ENCODE peak calls at places on chromosomes 1 and 21, in six cellular contexts. G is keratinocyte, O is left ventricle myocardium inferior, Q is tibial artery, Y is endodermal cell, S is mammary epithelial cell. F is an unnamed sample.

GRCh38 chr1:171455967-171456366 is 29.4 kb upstream of the PRRC2C start:
- DNase-seq in G (no peak), S (no peak), Y (no peak), Q (no peak), O (no peak), F (no peak)

GRCh38 chr1:201826830-201827229 is 2.1 kb upstream of the IPO9 start:
- DNase-seq in O (no peak), Q (no peak), Y (peak; percentile 51), S (peak; percentile 14), G (no peak), F (peak; percentile 56)

GRCh38 chr21:37636152-37636860 is 269.7 kb downstream of the DYRK1A start:
- DNase-seq in Y (no peak), O (no peak), S (peak; percentile 80), G (no peak), Q (no peak), F (no peak)

GRCh38 chr1:232335261-232335660 is 294.7 kb downstream of the SIPA1L2 start:
- DNase-seq in Y (no peak), S (no peak), G (no peak), O (no peak), Q (no peak), F (no peak)

GRCh38 chr1:246114369-246114768 is 392.7 kb downstream of the SMYD3 start:
- DNase-seq in G (no peak), S (no peak), Q (no peak), Y (peak; percentile 58), O (no peak), F (no peak)

GRCh38 chr1:153805042-153805745 is 30.0 kb downstream of the SLC27A3 start:
- DNase-seq in O (no peak), Y (no peak), G (peak; percentile 33), S (peak; percentile 93), Q (peak; percentile 75), F (no peak)

GRCh38 chr21:37965088-37965805 is 49.0 kb upstream of the KCNJ6 start:
- DNase-seq in S (no peak), Q (no peak), O (no peak), Y (no peak), G (no peak), F (peak; percentile 26)

GRCh38 chr1:66564250-66564649 is 30.3 kb downstream of the SGIP1 start:
- DNase-seq in G (peak; percentile 95), O (no peak), Y (no peak), S (peak; percentile 95), Q (no peak), F (no peak)

GRCh38 chr1:19169642-19170041 is 40.4 kb downstream of the UBR4 start:
- DNase-seq in O (no peak), Y (no peak), G (no peak), S (no peak), Q (no peak), F (no peak)

GRCh38 chr1:94746635-94747525 is 73.3 kb upstream of the SLC44A3 start:
- DNase-seq in O (no peak), Q (peak; percentile 77), G (no peak), Y (no peak), S (no peak), F (no peak)

GRCh38 chr1:218711021-218711420 is 365.9 kb downstream of the TGFB2 start:
- DNase-seq in O (no peak), S (peak; percentile 31), Y (no peak), G (no peak), Q (no peak), F (no peak)

GRCh38 chr1:6245869-6246496 is 2.0 kb downstream of the HES3 start:
- DNase-seq in Q (no peak), O (no peak), S (peak; percentile 15), G (no peak), Y (peak; percentile 97), F (peak; percentile 99)

GRCh38 chr1:145545055-145545454 is 62.7 kb upstream of the GPR89A start:
- DNase-seq in S (no peak), O (no peak), Q (no peak), G (no peak), Y (no peak), F (no peak)

GRCh38 chr1:241485554-241485992 is 34.0 kb downstream of the FH start:
- DNase-seq in Q (no peak), S (peak; percentile 2), Y (peak; percentile 56), G (no peak), O (no peak), F (peak; percentile 25)

GRCh38 chr21:36927718-36928117 is 38.8 kb downstream of the HLCS start:
- DNase-seq in Q (peak; percentile 83), O (peak; percentile 77), Y (peak; percentile 95), S (peak; percentile 60), G (peak; percentile 56), F (peak; percentile 87)

GRCh38 chr21:42341776-42342542 is 8.8 kb downstream of the TFF2 start:
- DNase-seq in Y (peak; percentile 35), Q (no peak), G (no peak), S (no peak), O (no peak), F (no peak)

GRCh38 chr1:50667272-50667671 is 244.0 kb upstream of the DMRTA2 start:
- DNase-seq in Q (no peak), G (no peak), O (no peak), S (no peak), Y (no peak), F (no peak)

GRCh38 chr1:18109058-18109755 is 1.6 kb downstream of the IGSF21 start:
- DNase-seq in G (no peak), O (no peak), Y (peak; percentile 76), S (no peak), Q (no peak), F (peak; percentile 82)

GRCh38 chr21:38839683-38840286 is 34.1 kb downstream of the ETS2 start:
- DNase-seq in Q (no peak), G (no peak), S (peak; percentile 97), O (no peak), Y (no peak), F (no peak)

GRCh38 chr21:43269461-43269860 is 100.7 kb downstream of the CRYAA start:
- DNase-seq in S (no peak), G (no peak), Q (no peak), O (peak; percentile 6), Y (peak; percentile 81), F (peak; percentile 94)

GRCh38 chr21:14879458-14879857 is 185.3 kb downstream of the NRIP1 start:
- DNase-seq in S (no peak), Y (no peak), O (no peak), Q (no peak), G (no peak), F (no peak)

GRCh38 chr1:203475012-203475981 is at the start of gene PRELP:
- DNase-seq in S (peak; percentile 43), Q (peak; percentile 88), Y (peak; percentile 90), O (peak; percentile 42), G (peak; percentile 19), F (peak; percentile 91)

GRCh38 chr21:32256873-32257620 is 21.8 kb downstream of the MIS18A start:
- DNase-seq in Q (peak; percentile 92), Y (peak; percentile 31), G (no peak), S (peak; percentile 80), O (peak; percentile 54), F (no peak)

GRCh38 chr1:22327411-22327810 is 124.2 kb upstream of the ZBTB40 start:
- DNase-seq in S (no peak), Y (no peak), G (no peak), O (no peak), Q (peak; percentile 10), F (no peak)

GRCh38 chr21:26117324-26117971 is 53.1 kb downstream of the APP start:
- DNase-seq in O (no peak), G (no peak), Y (no peak), S (no peak), Q (no peak), F (no peak)

GRCh38 chr1:65813956-65814355 is 21.3 kb downstream of the PDE4B start:
- DNase-seq in Q (no peak), S (peak; percentile 38), Y (no peak), O (no peak), G (no peak), F (no peak)

GRCh38 chr1:235901461-235901860 is 34.8 kb upstream of the LYST start:
- DNase-seq in O (no peak), S (peak; percentile 51), Q (no peak), G (no peak), Y (no peak), F (no peak)

GRCh38 chr1:205572426-205572825 is 59.4 kb downstream of the ELK4 start:
- DNase-seq in G (no peak), Y (no peak), O (no peak), Q (no peak), S (no peak), F (no peak)
- H3K4me3 ChIP-seq in G (no peak overlapping the region), Y (no peak overlapping the region), O (no peak overlapping the region), Q (no peak overlapping the region), S (no peak overlapping the region), F (no peak overlapping the region)

GRCh38 chr1:151860504-151861187 is 7.1 kb upstream of the THEM5 start:
- DNase-seq in G (no peak), S (no peak), O (no peak), Q (no peak), Y (peak; percentile 58), F (peak; percentile 82)
- H3K27me3 ChIP-seq in G (no peaks in the 10 kb centered on the region), S (no peaks in the 10 kb centered on the region), O (no peaks in the 10 kb centered on the region), Q (no peaks in the 10 kb centered on the region), Y (no peaks in the 10 kb centered on the region), F (peaks cover 56% of the 10 kb centered on the region)

DNA sequence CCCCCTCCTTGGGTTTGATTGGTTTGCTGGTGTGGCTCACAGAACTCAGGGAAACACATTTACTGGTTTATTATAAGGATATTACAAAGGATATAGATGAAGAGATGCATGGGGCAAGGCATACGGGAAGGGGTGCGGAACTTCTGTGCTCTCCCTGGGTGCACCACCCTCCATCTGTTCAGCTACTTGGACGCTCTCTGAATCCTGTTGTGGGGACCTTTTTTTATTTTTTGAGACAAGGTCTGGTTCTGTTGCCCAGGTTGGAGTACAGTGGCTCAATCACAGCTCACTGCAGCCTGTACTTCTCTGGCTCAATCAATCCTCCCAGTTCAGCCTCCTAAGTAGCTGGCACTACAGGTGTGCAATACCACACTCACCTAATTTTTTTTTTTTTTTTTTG is 7.4 kb downstream of the LURAP1 start:
- DNase-seq in S (no peak), O (no peak), Q (no peak), G (no peak), Y (no peak), F (no peak)
- H3K4me3 ChIP-seq in S (no peak overlapping the region), O (no peak overlapping the region), Q (no peak overlapping the region), G (no peak overlapping the region), Y (no peak overlapping the region), F (no peak overlapping the region)

GRCh38 chr1:156627313-156627880 is 8.2 kb downstream of the HAPLN2 start:
- DNase-seq in S (peak; percentile 57), G (no peak), Y (peak; percentile 85), Q (no peak), O (no peak), F (peak; percentile 73)

GRCh38 chr1:156624814-156625435 is 5.7 kb downstream of the HAPLN2 start:
- DNase-seq in O (no peak), Q (no peak), G (no peak), Y (peak; percentile 71), S (no peak), F (peak; percentile 78)

GRCh38 chr1:156623946-156624813 is 5.0 kb downstream of the HAPLN2 start:
- DNase-seq in G (no peak), O (peak; percentile 60), Y (peak; percentile 94), S (peak; percentile 45), Q (peak; percentile 76), F (peak; percentile 90)

GRCh38 chr1:156625436-156626078 is 6.3 kb downstream of the HAPLN2 start:
- DNase-seq in Y (peak; percentile 86), S (no peak), Q (peak; percentile 77), O (peak; percentile 52), G (no peak), F (peak; percentile 88)

DNA sequence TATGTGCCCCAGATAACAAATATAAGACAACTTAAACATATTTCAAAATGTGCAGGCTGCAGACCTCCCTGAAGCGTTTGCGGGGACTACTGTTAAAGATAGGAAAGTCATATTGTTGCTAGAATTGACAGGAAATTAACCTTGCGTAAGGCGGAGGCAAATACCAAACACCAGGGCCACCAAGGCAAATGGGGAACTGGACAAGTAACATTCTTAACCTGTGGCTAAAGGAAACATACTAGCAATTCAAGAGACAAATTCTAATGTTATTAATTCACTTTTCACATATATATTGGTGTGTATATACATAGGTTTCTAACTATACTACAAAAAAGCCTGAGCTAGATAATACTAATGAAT is 6.8 kb downstream of the HAPLN2 start:
- DNase-seq in Q (no peak), G (no peak), S (no peak), Y (no peak), O (no peak), F (no peak)
- H3K27me3 ChIP-seq in Q (no peaks in the 10 kb centered on the region), G (peaks cover 34% of the 10 kb centered on the region), S (peaks cover 19% of the 10 kb centered on the region), Y (peaks cover 62% of the 10 kb centered on the region), O (peaks cover 87% of the 10 kb centered on the region), F (peaks cover 53% of the 10 kb centered on the region)

F was measured in H7.